ENCODE peak calls at places on chromosomes 7 and 10, in six cellular contexts. One of them, this sample, is unnamed.

GRCh38 chr7:69359003-69359555 is 239.2 kb upstream of the AUTS2 start:
- DNase-seq in CD4-positive, alpha-beta memory T cell: no peak
- DNase-seq in left ventricle myocardium inferior: no peak
- DNase-seq in psoas muscle: no peak
- DNase-seq in non-pigmented ciliary epithelial cell: no peak
- DNase-seq in mucosa of descending colon: no peak
- DNase-seq in this sample: no peak

GRCh38 chr10:7345717-7346116 is 65.1 kb downstream of the SFMBT2 start:
- DNase-seq in mucosa of descending colon: no peak
- DNase-seq in non-pigmented ciliary epithelial cell: no peak
- DNase-seq in CD4-positive, alpha-beta memory T cell: no peak
- DNase-seq in psoas muscle: no peak
- DNase-seq in left ventricle myocardium inferior: no peak
- DNase-seq in this sample: no peak

GRCh38 chr7:211033-211714 is 18.8 kb downstream of the FAM20C start:
- DNase-seq in psoas muscle: no peak
- DNase-seq in CD4-positive, alpha-beta memory T cell: no peak
- DNase-seq in non-pigmented ciliary epithelial cell: no peak
- DNase-seq in mucosa of descending colon: no peak
- DNase-seq in left ventricle myocardium inferior: no peak
- DNase-seq in this sample: no peak

GRCh38 chr7:50544992-50545391 is 20.2 kb downstream of the DDC start:
- DNase-seq in left ventricle myocardium inferior: no peak
- DNase-seq in non-pigmented ciliary epithelial cell: no peak
- DNase-seq in mucosa of descending colon: no peak
- DNase-seq in psoas muscle: no peak
- DNase-seq in CD4-positive, alpha-beta memory T cell: no peak
- DNase-seq in this sample: peak

GRCh38 chr10:71314028-71314693 is 4.9 kb upstream of the SLC29A3 start:
- DNase-seq in left ventricle myocardium inferior: peak
- DNase-seq in mucosa of descending colon: no peak
- DNase-seq in psoas muscle: peak
- DNase-seq in CD4-positive, alpha-beta memory T cell: peak
- DNase-seq in non-pigmented ciliary epithelial cell: no peak
- DNase-seq in this sample: peak

GRCh38 chr10:123848564-123849457 is 42.8 kb downstream of the CPXM2 start:
- DNase-seq in non-pigmented ciliary epithelial cell: no peak
- DNase-seq in CD4-positive, alpha-beta memory T cell: no peak
- DNase-seq in psoas muscle: no peak
- DNase-seq in left ventricle myocardium inferior: no peak
- DNase-seq in mucosa of descending colon: no peak
- DNase-seq in this sample: no peak

GRCh38 chr10:58316874-58317273 is 17.9 kb upstream of the UBE2D1 start:
- DNase-seq in non-pigmented ciliary epithelial cell: no peak
- DNase-seq in mucosa of descending colon: no peak
- DNase-seq in psoas muscle: no peak
- DNase-seq in left ventricle myocardium inferior: no peak
- DNase-seq in CD4-positive, alpha-beta memory T cell: no peak
- DNase-seq in this sample: no peak

GRCh38 chr10:133467286-133467911 is 13.7 kb downstream of the SCART1 start:
- DNase-seq in non-pigmented ciliary epithelial cell: no peak
- DNase-seq in mucosa of descending colon: no peak
- DNase-seq in CD4-positive, alpha-beta memory T cell: no peak
- DNase-seq in psoas muscle: no peak
- DNase-seq in left ventricle myocardium inferior: no peak
- DNase-seq in this sample: no peak

GRCh38 chr10:77163670-77164348 is 473.8 kb downstream of the KCNMA1 start:
- DNase-seq in mucosa of descending colon: peak
- DNase-seq in left ventricle myocardium inferior: no peak
- DNase-seq in psoas muscle: peak
- DNase-seq in CD4-positive, alpha-beta memory T cell: no peak
- DNase-seq in non-pigmented ciliary epithelial cell: peak
- DNase-seq in this sample: peak

GRCh38 chr10:112132429-112132828 is 51.1 kb downstream of the GPAM start:
- DNase-seq in left ventricle myocardium inferior: no peak
- DNase-seq in CD4-positive, alpha-beta memory T cell: no peak
- DNase-seq in mucosa of descending colon: no peak
- DNase-seq in non-pigmented ciliary epithelial cell: no peak
- DNase-seq in psoas muscle: no peak
- DNase-seq in this sample: no peak

GRCh38 chr10:15152556-15152955 is 15.9 kb downstream of the NMT2 start:
- DNase-seq in CD4-positive, alpha-beta memory T cell: no peak
- DNase-seq in mucosa of descending colon: no peak
- DNase-seq in left ventricle myocardium inferior: no peak
- DNase-seq in psoas muscle: no peak
- DNase-seq in non-pigmented ciliary epithelial cell: no peak
- DNase-seq in this sample: no peak

GRCh38 chr10:129833366-129833765 is 130.7 kb downstream of the EBF3 start:
- DNase-seq in CD4-positive, alpha-beta memory T cell: no peak
- DNase-seq in psoas muscle: no peak
- DNase-seq in mucosa of descending colon: no peak
- DNase-seq in left ventricle myocardium inferior: no peak
- DNase-seq in non-pigmented ciliary epithelial cell: no peak
- DNase-seq in this sample: no peak

GRCh38 chr7:123944395-123944794 is 19.4 kb downstream of the SPAM1 start:
- DNase-seq in psoas muscle: no peak
- DNase-seq in left ventricle myocardium inferior: no peak
- DNase-seq in non-pigmented ciliary epithelial cell: no peak
- DNase-seq in mucosa of descending colon: no peak
- DNase-seq in CD4-positive, alpha-beta memory T cell: no peak
- DNase-seq in this sample: no peak

GRCh38 chr7:144824360-144824759 is 11.5 kb downstream of the TPK1 start:
- DNase-seq in psoas muscle: no peak
- DNase-seq in left ventricle myocardium inferior: no peak
- DNase-seq in non-pigmented ciliary epithelial cell: peak
- DNase-seq in CD4-positive, alpha-beta memory T cell: no peak
- DNase-seq in mucosa of descending colon: no peak
- DNase-seq in this sample: no peak

GRCh38 chr10:133009218-133009954 is 67.0 kb upstream of the CFAP46 start:
- DNase-seq in mucosa of descending colon: peak
- DNase-seq in left ventricle myocardium inferior: peak
- DNase-seq in non-pigmented ciliary epithelial cell: no peak
- DNase-seq in CD4-positive, alpha-beta memory T cell: peak
- DNase-seq in psoas muscle: peak
- DNase-seq in this sample: no peak

GRCh38 chr7:23106491-23106800 is 861 bp downstream of the KLHL7 start:
- DNase-seq in left ventricle myocardium inferior: no peak
- DNase-seq in mucosa of descending colon: no peak
- DNase-seq in psoas muscle: no peak
- DNase-seq in non-pigmented ciliary epithelial cell: no peak
- DNase-seq in CD4-positive, alpha-beta memory T cell: no peak
- DNase-seq in this sample: no peak

GRCh38 chr7:4631664-4632171 is 50.4 kb upstream of the FOXK1 start:
- DNase-seq in mucosa of descending colon: peak
- DNase-seq in non-pigmented ciliary epithelial cell: no peak
- DNase-seq in left ventricle myocardium inferior: peak
- DNase-seq in CD4-positive, alpha-beta memory T cell: no peak
- DNase-seq in psoas muscle: peak
- DNase-seq in this sample: peak

GRCh38 chr7:97731736-97732370 is at the start of gene TAC1:
- DNase-seq in mucosa of descending colon: no peak
- DNase-seq in CD4-positive, alpha-beta memory T cell: no peak
- DNase-seq in psoas muscle: no peak
- DNase-seq in non-pigmented ciliary epithelial cell: no peak
- DNase-seq in left ventricle myocardium inferior: no peak
- DNase-seq in this sample: peak

GRCh38 chr10:78435484-78436222 is 402.0 kb downstream of the RPS24 start:
- DNase-seq in psoas muscle: no peak
- DNase-seq in mucosa of descending colon: no peak
- DNase-seq in CD4-positive, alpha-beta memory T cell: no peak
- DNase-seq in left ventricle myocardium inferior: no peak
- DNase-seq in non-pigmented ciliary epithelial cell: no peak
- DNase-seq in this sample: peak

GRCh38 chr7:80037689-80038088 is 96.9 kb upstream of the GNAI1 start:
- DNase-seq in left ventricle myocardium inferior: no peak
- DNase-seq in mucosa of descending colon: no peak
- DNase-seq in CD4-positive, alpha-beta memory T cell: no peak
- DNase-seq in psoas muscle: no peak
- DNase-seq in non-pigmented ciliary epithelial cell: no peak
- DNase-seq in this sample: no peak

GRCh38 chr7:132250480-132251326 is 325.6 kb downstream of the PLXNA4 start:
- DNase-seq in left ventricle myocardium inferior: no peak
- DNase-seq in non-pigmented ciliary epithelial cell: no peak
- DNase-seq in psoas muscle: no peak
- DNase-seq in mucosa of descending colon: no peak
- DNase-seq in CD4-positive, alpha-beta memory T cell: no peak
- DNase-seq in this sample: no peak

GRCh38 chr10:36168777-36169176 is 526.7 kb upstream of the FZD8 start:
- DNase-seq in psoas muscle: no peak
- DNase-seq in left ventricle myocardium inferior: no peak
- DNase-seq in CD4-positive, alpha-beta memory T cell: no peak
- DNase-seq in mucosa of descending colon: no peak
- DNase-seq in non-pigmented ciliary epithelial cell: no peak
- DNase-seq in this sample: no peak

GRCh38 chr10:6400331-6400730 is 179.7 kb downstream of the PRKCQ start:
- DNase-seq in non-pigmented ciliary epithelial cell: no peak
- DNase-seq in CD4-positive, alpha-beta memory T cell: no peak
- DNase-seq in psoas muscle: no peak
- DNase-seq in mucosa of descending colon: no peak
- DNase-seq in left ventricle myocardium inferior: no peak
- DNase-seq in this sample: no peak

GRCh38 chr7:99083068-99083651 is 60.7 kb downstream of the SMURF1 start:
- DNase-seq in psoas muscle: no peak
- DNase-seq in mucosa of descending colon: no peak
- DNase-seq in non-pigmented ciliary epithelial cell: no peak
- DNase-seq in left ventricle myocardium inferior: no peak
- DNase-seq in CD4-positive, alpha-beta memory T cell: no peak
- DNase-seq in this sample: no peak

GRCh38 chr7:6226194-6226799 is 46.1 kb downstream of the CYTH3 start:
- DNase-seq in psoas muscle: no peak
- DNase-seq in left ventricle myocardium inferior: no peak
- DNase-seq in non-pigmented ciliary epithelial cell: no peak
- DNase-seq in mucosa of descending colon: no peak
- DNase-seq in CD4-positive, alpha-beta memory T cell: no peak
- DNase-seq in this sample: no peak

GRCh38 chr10:132375795-132376297 is 21.2 kb upstream of the PWWP2B start:
- DNase-seq in mucosa of descending colon: no peak
- DNase-seq in psoas muscle: no peak
- DNase-seq in CD4-positive, alpha-beta memory T cell: no peak
- DNase-seq in non-pigmented ciliary epithelial cell: no peak
- DNase-seq in left ventricle myocardium inferior: no peak
- DNase-seq in this sample: no peak